ENCODE peak calls at places on chromosomes 1 and 21, in ten cellular contexts. M is AG04450, T is WTC11, Y is heart left ventricle, H is foreskin fibroblast, E is transverse colon, O is progenitor cell of endocrine pancreas, B is ovary, N is heart right ventricle, U is Peyer's patch. D is an unnamed sample.
A peak's percentile ranks its signal among the peaks of the same experiment; 100 is the strongest.

GRCh38 chr21:40049031-40049958 is 182.1 kb downstream of the PCP4 start:
- DNase-seq in M (no peak), T (no peak), Y (no peak), H (no peak), E (peak; percentile 14), O (no peak), B (no peak), N (no peak), U (no peak), D (no peak)

GRCh38 chr1:52504720-52505119 is 48.2 kb downstream of the TUT4 start:
- DNase-seq in M (no peak), T (no peak), Y (no peak), H (no peak), E (no peak), O (no peak), B (no peak), N (no peak), U (no peak), D (no peak)

GRCh38 chr1:110125810-110126209 is 13.6 kb downstream of the UBL4B start:
- DNase-seq in M (no peak), T (no peak), Y (no peak), H (no peak), E (no peak), O (no peak), B (no peak), N (no peak), U (no peak), D (no peak)

GRCh38 chr1:117612517-117613248 is 6.8 kb downstream of the TENT5C start:
- DNase-seq in M (peak; percentile 58), T (no peak), Y (no peak), H (peak; percentile 48), E (no peak), O (no peak), B (no peak), N (no peak), U (no peak), D (no peak)

GRCh38 chr1:2975466-2976179 is 45.6 kb upstream of the ACTRT2 start:
- DNase-seq in M (no peak), T (no peak), Y (peak; percentile 3), H (no peak), E (no peak), O (no peak), B (no peak), N (no peak), U (peak; percentile 23), D (peak; percentile 61)

GRCh38 chr1:43067856-43068751 is 104.0 kb downstream of the EBNA1BP2 start:
- DNase-seq in M (no peak), T (peak; percentile 54), Y (no peak), H (no peak), E (peak; percentile 23), O (no peak), B (peak; percentile 39), N (no peak), U (no peak), D (no peak)

GRCh38 chr1:33649759-33650158 is 177.3 kb downstream of the ZSCAN20 start:
- DNase-seq in M (no peak), T (no peak), Y (no peak), H (no peak), E (no peak), O (no peak), B (no peak), N (no peak), U (no peak), D (no peak)

GRCh38 chr1:235199441-235199840 is 38.4 kb upstream of the RBM34 start:
- DNase-seq in M (no peak), T (peak; percentile 20), Y (no peak), H (peak; percentile 3), E (no peak), O (no peak), B (no peak), N (no peak), U (no peak), D (no peak)

GRCh38 chr1:77273891-77274290 is 7.9 kb upstream of the AK5 start:
- DNase-seq in M (no peak), T (no peak), Y (no peak), H (no peak), E (no peak), O (no peak), B (no peak), N (no peak), U (no peak), D (no peak)

GRCh38 chr1:150156868-150157603 is 7.3 kb downstream of the PLEKHO1 start:
- DNase-seq in M (no peak), T (no peak), Y (no peak), H (no peak), E (no peak), O (no peak), B (no peak), N (no peak), U (no peak), D (no peak)

GRCh38 chr1:55724551-55725325 is 509.6 kb upstream of the USP24 start:
- DNase-seq in M (peak; percentile 93), T (no peak), Y (no peak), H (peak; percentile 79), E (no peak), O (no peak), B (peak; percentile 38), N (no peak), U (no peak), D (no peak)

GRCh38 chr1:15407579-15407978 is 2.1 kb upstream of the EFHD2 start:
- DNase-seq in M (no peak), T (no peak), Y (no peak), H (no peak), E (no peak), O (no peak), B (no peak), N (no peak), U (no peak), D (no peak)

GRCh38 chr1:15410223-15410883 is 665 bp downstream of the EFHD2 start:
- DNase-seq in M (no peak), T (no peak), Y (no peak), H (no peak), E (no peak), O (no peak), B (peak; percentile 34), N (no peak), U (peak; percentile 62), D (no peak)

GRCh38 chr1:15410884-15411245 is 1.2 kb downstream of the EFHD2 start:
- DNase-seq in M (no peak), T (no peak), Y (no peak), H (no peak), E (no peak), O (no peak), B (peak; percentile 39), N (no peak), U (peak; percentile 67), D (no peak)

GRCh38 chr1:15408890-15409399 is 743 bp upstream of the EFHD2 start:
- DNase-seq in M (no peak), T (no peak), Y (no peak), H (no peak), E (no peak), O (no peak), B (no peak), N (no peak), U (no peak), D (no peak)

GRCh38 chr1:15409400-15410222 is at the start of gene EFHD2:
- DNase-seq in M (no peak), T (peak; percentile 77), Y (peak; percentile 87), H (peak; percentile 76), E (peak; percentile 90), O (peak; percentile 52), B (peak; percentile 84), N (peak; percentile 86), U (peak; percentile 92), D (no peak)
- TF ChIP-seq CTCF in M (no peak), T (no peak), Y (no peak), H (no peak), E (no peak), O (no peak), B (no peak), N (no peak), U (no peak), D (peak; percentile 22)

DNA sequence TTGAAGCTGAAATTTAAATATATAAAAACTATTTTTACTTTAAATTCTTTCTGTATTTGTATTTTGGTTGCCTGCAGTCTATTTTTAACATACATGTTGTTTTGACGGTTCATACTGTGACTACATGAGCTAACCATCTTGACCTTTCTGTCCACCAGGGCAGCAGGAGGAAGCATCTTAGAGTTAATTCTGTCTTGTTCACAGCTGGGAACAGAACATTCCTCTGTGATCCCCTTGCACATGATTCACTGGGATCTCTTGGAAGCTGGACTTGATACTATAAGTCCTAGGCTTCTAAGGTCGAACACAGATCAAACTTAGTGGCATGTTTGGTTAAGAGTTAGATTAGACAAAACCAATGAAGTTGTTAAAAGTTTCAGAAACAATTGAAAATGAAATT is 99.7 kb downstream of the NFIA start:
- DNase-seq in M (peak; percentile 21), T (no peak), Y (no peak), H (peak; percentile 88), E (no peak), O (no peak), B (no peak), N (peak; percentile 24), U (no peak), D (no peak)
- TF ChIP-seq CTCF in M (no peak), T (no peak), Y (no peak), H (no peak), E (no peak), O (no peak), B (no peak), N (no peak), U (no peak), D (no peak)

DNA sequence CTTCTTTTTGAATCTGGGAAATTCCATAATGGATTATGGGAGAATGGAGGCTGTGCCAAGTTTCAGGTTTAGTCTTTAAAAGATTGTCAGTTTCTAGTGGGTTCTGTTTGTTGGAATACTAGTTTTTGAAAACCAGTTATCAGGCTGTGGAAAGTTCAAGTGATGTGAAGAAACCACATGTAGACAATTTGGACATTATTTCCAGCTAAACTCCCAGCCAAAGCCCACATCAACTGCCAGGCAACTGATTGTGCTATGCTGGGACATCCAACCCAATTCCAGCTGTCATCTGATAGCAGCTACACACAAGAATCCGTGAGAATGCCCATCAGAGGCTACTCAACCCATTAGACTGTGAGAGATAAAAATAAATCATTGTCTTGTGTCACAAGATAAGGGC is 546.1 kb upstream of the ADAMTS5 start:
- DNase-seq in M (no peak), T (no peak), Y (no peak), H (no peak), E (no peak), O (no peak), B (no peak), N (no peak), U (no peak), D (no peak)
- TF ChIP-seq CTCF in M (no peak), T (no peak), Y (no peak), H (no peak), E (no peak), O (no peak), B (no peak), N (no peak), U (no peak), D (no peak)

GRCh38 chr21:15552914-15553491 is 176.8 kb upstream of the USP25 start:
- DNase-seq in M (no peak), T (no peak), Y (no peak), H (no peak), E (no peak), O (no peak), B (no peak), N (no peak), U (no peak), D (no peak)
- TF ChIP-seq CTCF in M (peak; percentile 46), T (peak; percentile 15), Y (peak; percentile 10), H (peak; percentile 47), E (peak; percentile 33), O (peak; percentile 44), B (no peak), N (peak; percentile 13), U (no peak), D (peak; percentile 78)

D was measured in chondrocyte.